ENCODE peak calls at places on chromosomes 16 and 17, in four cellular contexts. K is CD4-positive, alpha-beta memory T cell; N is esophagus muscularis mucosa; O is adrenal gland. I is an unnamed sample.

GRCh38 chr17:80347948-80348351 is 67.0 kb upstream of the ENDOV start:
- DNase-seq in O (no peak), N (no peak), K (no peak), I (no peak)

GRCh38 chr16:3461120-3461519 is 17.6 kb downstream of the NAA60 start:
- DNase-seq in O (no peak), N (no peak), K (no peak), I (peak; percentile 53)

GRCh38 chr17:69357701-69358100 is 30.8 kb upstream of the ABCA5 start:
- DNase-seq in N (no peak), O (no peak), K (no peak), I (no peak)

GRCh38 chr16:2963611-2964415 is at the start of gene KREMEN2:
- DNase-seq in K (no peak), O (no peak), N (no peak), I (peak; percentile 55)

GRCh38 chr17:17056167-17056562 is 13.9 kb downstream of the MPRIP start:
- DNase-seq in K (no peak), N (no peak), O (peak; percentile 14), I (no peak)

GRCh38 chr16:30724641-30725464 is 23.4 kb upstream of the PHKG2 start:
- DNase-seq in N (no peak), K (no peak), O (peak; percentile 91), I (no peak)

GRCh38 chr16:3740186-3740585 is 22.9 kb upstream of the TRAP1 start:
- DNase-seq in K (no peak), O (peak; percentile 5), N (no peak), I (no peak)

GRCh38 chr17:5248821-5249479 is 14.3 kb upstream of the SCIMP start:
- DNase-seq in K (no peak), N (no peak), O (no peak), I (no peak)

GRCh38 chr16:69934751-69935150 is 16.4 kb upstream of the CLEC18A start:
- DNase-seq in K (no peak), N (no peak), O (no peak), I (no peak)

GRCh38 chr17:18860161-18860972 is 2.4 kb downstream of the PRPSAP2 start:
- DNase-seq in N (no peak), O (no peak), K (no peak), I (no peak)

GRCh38 chr17:39648876-39649430 is 12.0 kb downstream of the STARD3 start:
- DNase-seq in K (no peak), N (no peak), O (no peak), I (no peak)

GRCh38 chr16:10878328-10878643 is 1.3 kb downstream of the CIITA start:
- DNase-seq in K (no peak), O (no peak), N (no peak), I (no peak)

GRCh38 chr17:49898547-49899490 is 51.0 kb upstream of the TAC4 start:
- DNase-seq in O (peak; percentile 48), N (no peak), K (no peak), I (no peak)

GRCh38 chr17:28963841-28964240 is 12.5 kb upstream of the PHF12 start:
- DNase-seq in K (no peak), N (no peak), O (no peak), I (no peak)

GRCh38 chr17:78597923-78598545 is 20.8 kb upstream of the DNAH17 start:
- DNase-seq in K (no peak), O (no peak), N (no peak), I (no peak)

GRCh38 chr16:11706180-11706742 is 36.4 kb downstream of the TXNDC11 start:
- DNase-seq in N (no peak), O (peak; percentile 58), K (no peak), I (no peak)

GRCh38 chr16:3825103-3825502 is 55.4 kb downstream of the CREBBP start:
- DNase-seq in K (no peak), N (no peak), O (no peak), I (no peak)

GRCh38 chr17:78917451-78918307 is 7.5 kb downstream of the TIMP2 start:
- DNase-seq in N (no peak), O (no peak), K (no peak), I (peak; percentile 15)

GRCh38 chr16:24035127-24035842 is 199.5 kb downstream of the PRKCB start:
- DNase-seq in O (no peak), K (peak; percentile 66), N (no peak), I (peak; percentile 51)

GRCh38 chr16:2603165-2604015 is 65.6 kb downstream of the PDPK1 start:
- DNase-seq in N (peak; percentile 98), K (peak; percentile 57), O (peak; percentile 96), I (peak; percentile 56)

GRCh38 chr16:73025111-73025505 is 22.8 kb downstream of the ZFHX3 start:
- DNase-seq in O (no peak), K (no peak), N (no peak), I (no peak)
- H3K27ac ChIP-seq in O (peak overlapping the region; percentile 16), K (no peak overlapping the region), N (peak overlapping the region; percentile 60), I (no peak overlapping the region)

GRCh38 chr17:20170085-20170484 is 160.9 kb downstream of the SPECC1 start:
- DNase-seq in N (no peak), O (no peak), K (no peak), I (no peak)
- H3K27ac ChIP-seq in N (no peak overlapping the region), O (no peak overlapping the region), K (no peak overlapping the region), I (no peak overlapping the region)

GRCh38 chr16:15415411-15416070 is 18.8 kb upstream of the BMERB1 start:
- DNase-seq in N (no peak), O (no peak), K (no peak), I (no peak)
- H3K27ac ChIP-seq in N (no peak overlapping the region), O (no peak overlapping the region), K (no peak overlapping the region), I (no peak overlapping the region)

DNA sequence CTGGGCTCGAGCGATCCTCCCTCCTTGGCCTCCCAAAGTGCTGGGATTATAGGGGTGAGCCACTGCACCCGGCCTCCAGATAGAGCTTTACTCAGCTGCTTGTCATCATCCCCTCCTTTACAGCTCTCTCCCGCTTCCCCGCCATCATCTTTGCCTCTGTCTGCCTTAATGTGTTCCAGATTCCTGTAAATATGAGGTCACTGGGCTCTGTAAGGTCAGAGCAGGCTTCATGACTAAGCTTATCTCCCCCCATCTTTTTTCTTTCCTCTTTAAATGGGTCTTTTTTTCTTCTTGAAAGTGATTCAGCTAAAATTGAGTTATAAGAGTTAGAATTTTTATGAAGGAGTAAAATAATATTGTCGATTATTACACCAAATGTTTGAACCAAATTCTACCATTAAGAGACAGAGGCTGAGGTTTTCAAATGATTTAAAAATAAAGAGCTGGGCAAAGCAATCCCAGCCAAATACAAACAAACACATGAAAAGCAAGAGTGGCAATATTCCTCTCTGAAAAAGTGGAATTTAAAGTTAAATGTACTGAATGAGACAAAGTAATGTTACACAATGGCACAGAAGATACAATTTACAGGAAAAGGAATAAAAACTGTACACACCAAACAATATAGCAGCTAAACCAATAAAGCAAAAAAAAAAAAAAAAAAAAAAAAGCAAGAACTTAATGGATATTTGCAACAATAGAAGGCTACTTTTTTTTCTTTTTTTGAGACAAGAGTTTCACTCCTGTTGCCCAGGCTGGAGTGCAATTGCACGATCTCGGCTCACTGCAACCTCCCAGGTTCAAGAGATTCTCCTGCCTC is 62.1 kb downstream of the CRISPLD2 start:
- DNase-seq in N (no peak), O (peak; percentile 43), K (no peak), I (no peak)
- H3K27ac ChIP-seq in N (peak overlapping the region; percentile 58), O (no peak overlapping the region), K (no peak overlapping the region), I (peak overlapping the region; percentile 65)

GRCh38 chr17:67438669-67439068 is 61.6 kb downstream of the PITPNC1 start:
- DNase-seq in N (no peak), K (no peak), O (no peak), I (no peak)

GRCh38 chr17:67434061-67434525 is 57.0 kb downstream of the PITPNC1 start:
- DNase-seq in O (peak; percentile 50), K (peak; percentile 68), N (no peak), I (peak; percentile 47)

GRCh38 chr17:67431210-67432015 is 54.3 kb downstream of the PITPNC1 start:
- DNase-seq in K (no peak), O (no peak), N (no peak), I (no peak)

GRCh38 chr17:67435122-67435521 is 58.0 kb downstream of the PITPNC1 start:
- DNase-seq in K (peak; percentile 76), N (no peak), O (peak; percentile 21), I (peak; percentile 84)

DNA sequence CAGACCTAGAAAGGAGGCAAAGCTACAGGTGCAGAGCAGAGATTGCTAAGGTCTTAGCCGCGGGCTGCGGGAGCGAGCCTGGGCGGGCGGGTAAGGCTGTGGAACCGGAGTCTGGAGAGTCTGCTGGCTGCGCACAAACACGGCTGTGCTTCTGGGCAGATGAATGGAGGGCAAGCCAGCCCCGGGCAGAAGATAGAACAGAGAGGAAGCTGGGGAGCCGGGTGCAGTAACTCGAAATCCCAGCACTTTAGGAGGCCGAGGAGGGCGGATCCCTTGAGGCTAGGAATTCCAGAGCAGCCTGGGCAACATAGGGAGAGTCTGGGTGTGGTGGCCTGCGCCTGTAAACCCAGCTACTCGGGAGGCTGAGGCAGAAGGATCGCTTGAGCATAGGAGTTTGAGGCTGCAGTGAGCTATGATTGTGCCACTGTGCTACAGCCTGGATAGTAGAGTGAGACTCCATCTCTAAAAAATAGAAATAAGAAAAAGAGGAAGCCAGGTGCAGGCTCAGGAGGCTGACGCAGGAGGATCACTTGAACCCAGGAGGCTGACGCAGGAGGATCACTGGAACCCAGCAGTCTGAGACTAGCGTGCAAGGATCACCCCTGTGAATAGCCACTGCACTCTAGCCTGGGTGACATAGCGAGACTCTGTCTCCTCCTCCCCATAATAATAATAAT is 56.3 kb downstream of the PITPNC1 start:
- DNase-seq in O (no peak), N (no peak), K (no peak), I (no peak)
- H3K27ac ChIP-seq in O (no peak overlapping the region), N (peak overlapping the region; percentile 64), K (peak overlapping the region; percentile 54), I (no peak overlapping the region)

DNA sequence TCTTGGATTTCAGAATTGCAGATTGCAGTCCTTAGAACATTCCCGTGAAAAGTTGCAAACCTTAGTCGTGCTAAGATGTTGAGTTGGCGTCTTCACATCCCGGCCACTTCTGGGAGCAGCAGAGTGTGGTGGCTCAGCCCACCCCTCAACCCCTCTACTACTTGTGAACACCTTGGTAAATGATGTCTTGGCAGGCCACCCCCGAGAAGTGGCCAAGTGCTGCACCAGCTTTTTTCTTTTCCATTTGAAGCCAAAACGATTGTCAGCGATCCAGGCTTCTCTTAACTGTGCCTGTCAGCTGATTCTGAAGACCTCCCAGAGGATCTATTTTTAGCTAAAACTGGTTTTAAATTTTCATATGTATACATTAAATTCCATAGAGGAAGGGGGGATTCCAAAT is 247.5 kb downstream of the CDH13 start:
- DNase-seq in N (peak; percentile 64), K (no peak), O (no peak), I (no peak)
- H3K27ac ChIP-seq in N (no peak overlapping the region), K (no peak overlapping the region), O (no peak overlapping the region), I (no peak overlapping the region)

GRCh38 chr16:1036121-1036520 is 36.4 kb upstream of the SSTR5 start:
- DNase-seq in N (no peak), K (no peak), O (peak; percentile 35), I (no peak)

GRCh38 chr16:1035066-1035415 is 37.5 kb upstream of the SSTR5 start:
- DNase-seq in O (no peak), K (no peak), N (no peak), I (no peak)

GRCh38 chr16:1038932-1039331 is 33.6 kb upstream of the SSTR5 start:
- DNase-seq in K (no peak), N (no peak), O (no peak), I (no peak)

GRCh38 chr16:1037934-1038257 is 34.7 kb upstream of the SSTR5 start:
- DNase-seq in K (no peak), O (no peak), N (no peak), I (no peak)

GRCh38 chr16:1037023-1037933 is 35.3 kb upstream of the SSTR5 start:
- DNase-seq in K (no peak), O (peak; percentile 58), N (no peak), I (no peak)
- H3K27ac ChIP-seq in K (no peak overlapping the region), O (no peak overlapping the region), N (no peak overlapping the region), I (no peak overlapping the region)

I was measured in CD8-positive, alpha-beta memory T cell.